ENCODE peak calls at places on chromosome 17, in ten cellular contexts. One of them, this sample, is unnamed.

GRCh38 chr17:29215717-29216116 is 30.9 kb upstream of the CRYBA1 start:
- DNase-seq in kidney tubule cell: peak
- DNase-seq in NCI-H1092: no peak
- DNase-seq in glutamatergic neuron: no peak
- DNase-seq in RWPE1: no peak
- DNase-seq in MG63: peak
- DNase-seq in HCT116: no peak
- DNase-seq in GM20000: no peak
- DNase-seq in CD8-positive, alpha-beta memory T cell: no peak
- DNase-seq in stimulated activated CD8-positive, alpha-beta memory T cell treated with anti-CD3 and anti-CD28 coated beads, Interleukin-7, amount 100 ng/mL, for 1 hour: no peak
- DNase-seq in this sample: no peak

GRCh38 chr17:31048142-31048541 is 46.6 kb upstream of the NF1 start:
- DNase-seq in kidney tubule cell: no peak
- DNase-seq in NCI-H1092: no peak
- DNase-seq in glutamatergic neuron: no peak
- DNase-seq in RWPE1: no peak
- DNase-seq in MG63: no peak
- DNase-seq in HCT116: no peak
- DNase-seq in GM20000: no peak
- DNase-seq in CD8-positive, alpha-beta memory T cell: no peak
- DNase-seq in stimulated activated CD8-positive, alpha-beta memory T cell treated with anti-CD3 and anti-CD28 coated beads, Interleukin-7, amount 100 ng/mL, for 1 hour: no peak
- DNase-seq in this sample: no peak

GRCh38 chr17:82384051-82384729 is 12.6 kb downstream of the UTS2R start:
- DNase-seq in kidney tubule cell: no peak
- DNase-seq in NCI-H1092: no peak
- DNase-seq in glutamatergic neuron: no peak
- DNase-seq in RWPE1: no peak
- DNase-seq in MG63: no peak
- DNase-seq in HCT116: no peak
- DNase-seq in GM20000: no peak
- DNase-seq in CD8-positive, alpha-beta memory T cell: no peak
- DNase-seq in stimulated activated CD8-positive, alpha-beta memory T cell treated with anti-CD3 and anti-CD28 coated beads, Interleukin-7, amount 100 ng/mL, for 1 hour: no peak
- DNase-seq in this sample: peak

GRCh38 chr17:3594976-3595375 is 14.2 kb downstream of the TRPV1 start:
- DNase-seq in kidney tubule cell: no peak
- DNase-seq in NCI-H1092: no peak
- DNase-seq in glutamatergic neuron: no peak
- DNase-seq in RWPE1: no peak
- DNase-seq in MG63: no peak
- DNase-seq in HCT116: no peak
- DNase-seq in GM20000: no peak
- DNase-seq in CD8-positive, alpha-beta memory T cell: no peak
- DNase-seq in stimulated activated CD8-positive, alpha-beta memory T cell treated with anti-CD3 and anti-CD28 coated beads, Interleukin-7, amount 100 ng/mL, for 1 hour: no peak
- DNase-seq in this sample: no peak

GRCh38 chr17:75592364-75593020 is 4.9 kb downstream of the MYO15B start:
- DNase-seq in kidney tubule cell: no peak
- DNase-seq in NCI-H1092: no peak
- DNase-seq in glutamatergic neuron: no peak
- DNase-seq in RWPE1: no peak
- DNase-seq in MG63: no peak
- DNase-seq in HCT116: no peak
- DNase-seq in GM20000: no peak
- DNase-seq in CD8-positive, alpha-beta memory T cell: no peak
- DNase-seq in stimulated activated CD8-positive, alpha-beta memory T cell treated with anti-CD3 and anti-CD28 coated beads, Interleukin-7, amount 100 ng/mL, for 1 hour: no peak
- DNase-seq in this sample: no peak

GRCh38 chr17:596763-597644 is 117.6 kb downstream of the VPS53 start:
- DNase-seq in kidney tubule cell: peak
- DNase-seq in NCI-H1092: no peak
- DNase-seq in glutamatergic neuron: no peak
- DNase-seq in RWPE1: peak
- DNase-seq in MG63: peak
- DNase-seq in HCT116: peak
- DNase-seq in GM20000: no peak
- DNase-seq in CD8-positive, alpha-beta memory T cell: no peak
- DNase-seq in stimulated activated CD8-positive, alpha-beta memory T cell treated with anti-CD3 and anti-CD28 coated beads, Interleukin-7, amount 100 ng/mL, for 1 hour: no peak
- DNase-seq in this sample: no peak

GRCh38 chr17:4834621-4835020 is 1.5 kb downstream of the MINK1 start:
- DNase-seq in kidney tubule cell: peak
- DNase-seq in NCI-H1092: no peak
- DNase-seq in glutamatergic neuron: no peak
- DNase-seq in RWPE1: no peak
- DNase-seq in MG63: no peak
- DNase-seq in HCT116: no peak
- DNase-seq in GM20000: no peak
- DNase-seq in CD8-positive, alpha-beta memory T cell: no peak
- DNase-seq in stimulated activated CD8-positive, alpha-beta memory T cell treated with anti-CD3 and anti-CD28 coated beads, Interleukin-7, amount 100 ng/mL, for 1 hour: no peak
- DNase-seq in this sample: no peak

GRCh38 chr17:30908717-30909420 is 2.8 kb upstream of the TEFM start:
- DNase-seq in kidney tubule cell: no peak
- DNase-seq in NCI-H1092: no peak
- DNase-seq in glutamatergic neuron: no peak
- DNase-seq in RWPE1: no peak
- DNase-seq in MG63: no peak
- DNase-seq in HCT116: no peak
- DNase-seq in GM20000: no peak
- DNase-seq in CD8-positive, alpha-beta memory T cell: no peak
- DNase-seq in stimulated activated CD8-positive, alpha-beta memory T cell treated with anti-CD3 and anti-CD28 coated beads, Interleukin-7, amount 100 ng/mL, for 1 hour: no peak
- DNase-seq in this sample: no peak

GRCh38 chr17:30238387-30239088 is 3.0 kb upstream of the SLC6A4 start:
- DNase-seq in kidney tubule cell: no peak
- DNase-seq in NCI-H1092: no peak
- DNase-seq in glutamatergic neuron: peak
- DNase-seq in RWPE1: no peak
- DNase-seq in MG63: no peak
- DNase-seq in HCT116: no peak
- DNase-seq in GM20000: no peak
- DNase-seq in CD8-positive, alpha-beta memory T cell: no peak
- DNase-seq in stimulated activated CD8-positive, alpha-beta memory T cell treated with anti-CD3 and anti-CD28 coated beads, Interleukin-7, amount 100 ng/mL, for 1 hour: no peak
- DNase-seq in this sample: no peak

GRCh38 chr17:48253976-48254375 is 146.4 kb downstream of the SNX11 start:
- DNase-seq in kidney tubule cell: no peak
- DNase-seq in NCI-H1092: no peak
- DNase-seq in glutamatergic neuron: no peak
- DNase-seq in RWPE1: no peak
- DNase-seq in MG63: no peak
- DNase-seq in HCT116: no peak
- DNase-seq in GM20000: no peak
- DNase-seq in CD8-positive, alpha-beta memory T cell: no peak
- DNase-seq in stimulated activated CD8-positive, alpha-beta memory T cell treated with anti-CD3 and anti-CD28 coated beads, Interleukin-7, amount 100 ng/mL, for 1 hour: no peak
- DNase-seq in this sample: no peak

GRCh38 chr17:48647964-48648245 is 21.7 kb upstream of the HOXB9 start:
- DNase-seq in kidney tubule cell: no peak
- DNase-seq in NCI-H1092: no peak
- DNase-seq in glutamatergic neuron: no peak
- DNase-seq in RWPE1: no peak
- DNase-seq in MG63: no peak
- DNase-seq in HCT116: no peak
- DNase-seq in GM20000: no peak
- DNase-seq in CD8-positive, alpha-beta memory T cell: no peak
- DNase-seq in stimulated activated CD8-positive, alpha-beta memory T cell treated with anti-CD3 and anti-CD28 coated beads, Interleukin-7, amount 100 ng/mL, for 1 hour: no peak
- DNase-seq in this sample: no peak

GRCh38 chr17:12877953-12878669 is 88.8 kb downstream of the ARHGAP44 start:
- DNase-seq in kidney tubule cell: no peak
- DNase-seq in NCI-H1092: no peak
- DNase-seq in glutamatergic neuron: no peak
- DNase-seq in RWPE1: no peak
- DNase-seq in MG63: no peak
- DNase-seq in HCT116: no peak
- DNase-seq in GM20000: no peak
- DNase-seq in CD8-positive, alpha-beta memory T cell: no peak
- DNase-seq in stimulated activated CD8-positive, alpha-beta memory T cell treated with anti-CD3 and anti-CD28 coated beads, Interleukin-7, amount 100 ng/mL, for 1 hour: no peak
- DNase-seq in this sample: no peak

GRCh38 chr17:72115789-72116520 is 4.9 kb upstream of the SOX9 start:
- DNase-seq in kidney tubule cell: no peak
- DNase-seq in NCI-H1092: no peak
- DNase-seq in glutamatergic neuron: peak
- DNase-seq in RWPE1: no peak
- DNase-seq in MG63: no peak
- DNase-seq in HCT116: no peak
- DNase-seq in GM20000: no peak
- DNase-seq in CD8-positive, alpha-beta memory T cell: no peak
- DNase-seq in stimulated activated CD8-positive, alpha-beta memory T cell treated with anti-CD3 and anti-CD28 coated beads, Interleukin-7, amount 100 ng/mL, for 1 hour: no peak
- DNase-seq in this sample: no peak

GRCh38 chr17:76548378-76549214 is 8.8 kb downstream of the PRCD start:
- DNase-seq in kidney tubule cell: no peak
- DNase-seq in NCI-H1092: no peak
- DNase-seq in glutamatergic neuron: no peak
- DNase-seq in RWPE1: no peak
- DNase-seq in MG63: no peak
- DNase-seq in HCT116: no peak
- DNase-seq in GM20000: no peak
- DNase-seq in CD8-positive, alpha-beta memory T cell: no peak
- DNase-seq in stimulated activated CD8-positive, alpha-beta memory T cell treated with anti-CD3 and anti-CD28 coated beads, Interleukin-7, amount 100 ng/mL, for 1 hour: no peak
- DNase-seq in this sample: no peak

GRCh38 chr17:5535436-5535835 is 48.9 kb downstream of the NLRP1 start:
- DNase-seq in kidney tubule cell: no peak
- DNase-seq in NCI-H1092: no peak
- DNase-seq in glutamatergic neuron: no peak
- DNase-seq in RWPE1: no peak
- DNase-seq in MG63: no peak
- DNase-seq in HCT116: no peak
- DNase-seq in GM20000: no peak
- DNase-seq in CD8-positive, alpha-beta memory T cell: no peak
- DNase-seq in stimulated activated CD8-positive, alpha-beta memory T cell treated with anti-CD3 and anti-CD28 coated beads, Interleukin-7, amount 100 ng/mL, for 1 hour: no peak
- DNase-seq in this sample: no peak

GRCh38 chr17:10127819-10128375 is 70.5 kb downstream of the GAS7 start:
- DNase-seq in kidney tubule cell: peak
- DNase-seq in NCI-H1092: no peak
- DNase-seq in glutamatergic neuron: no peak
- DNase-seq in RWPE1: no peak
- DNase-seq in MG63: peak
- DNase-seq in HCT116: no peak
- DNase-seq in GM20000: no peak
- DNase-seq in CD8-positive, alpha-beta memory T cell: no peak
- DNase-seq in stimulated activated CD8-positive, alpha-beta memory T cell treated with anti-CD3 and anti-CD28 coated beads, Interleukin-7, amount 100 ng/mL, for 1 hour: no peak
- DNase-seq in this sample: peak

GRCh38 chr17:66777689-66778225 is 57.2 kb upstream of the CACNG5 start:
- DNase-seq in kidney tubule cell: peak
- DNase-seq in NCI-H1092: no peak
- DNase-seq in glutamatergic neuron: no peak
- DNase-seq in RWPE1: no peak
- DNase-seq in MG63: no peak
- DNase-seq in HCT116: no peak
- DNase-seq in GM20000: no peak
- DNase-seq in CD8-positive, alpha-beta memory T cell: no peak
- DNase-seq in stimulated activated CD8-positive, alpha-beta memory T cell treated with anti-CD3 and anti-CD28 coated beads, Interleukin-7, amount 100 ng/mL, for 1 hour: no peak
- DNase-seq in this sample: no peak

GRCh38 chr17:4822835-4823234 is 10.3 kb upstream of the MINK1 start:
- DNase-seq in kidney tubule cell: no peak
- DNase-seq in NCI-H1092: no peak
- DNase-seq in glutamatergic neuron: no peak
- DNase-seq in RWPE1: no peak
- DNase-seq in MG63: no peak
- DNase-seq in HCT116: no peak
- DNase-seq in GM20000: no peak
- DNase-seq in CD8-positive, alpha-beta memory T cell: no peak
- DNase-seq in stimulated activated CD8-positive, alpha-beta memory T cell treated with anti-CD3 and anti-CD28 coated beads, Interleukin-7, amount 100 ng/mL, for 1 hour: no peak
- DNase-seq in this sample: no peak